ENCODE peak calls at places on chromosome 11, in five cellular contexts. B, P, A, C and O are unnamed samples.
A peak's percentile ranks its signal among the peaks of the same experiment; 100 is the strongest.

GRCh38 chr11:17386331-17387084 is 2.0 kb downstream of the KCNJ11 start:
- DNase-seq in B (peak; percentile 34), P (peak; percentile 73), A (no peak), C (peak; percentile 38), O (peak; percentile 70)

GRCh38 chr11:119144825-119145476 is 3.9 kb upstream of the ABCG4 start:
- DNase-seq in B (peak; percentile 68), P (peak; percentile 83), A (no peak), C (peak; percentile 51), O (peak; percentile 60)

GRCh38 chr11:94557391-94557790 is 9.8 kb upstream of the PIWIL4 start:
- DNase-seq in B (peak; percentile 58), P (no peak), A (no peak), C (no peak), O (no peak)

GRCh38 chr11:111775024-111775710 is 9.0 kb upstream of the PPP2R1B start:
- DNase-seq in B (peak; percentile 50), P (no peak), A (no peak), C (no peak), O (no peak)

GRCh38 chr11:8671242-8671641 is 11.2 kb downstream of the TRIM66 start:
- DNase-seq in B (peak; percentile 97), P (no peak), A (peak; percentile 90), C (no peak), O (no peak)

GRCh38 chr11:1546536-1547466 is 25.3 kb downstream of the DUSP8 start:
- DNase-seq in B (peak; percentile 21), P (peak; percentile 46), A (no peak), C (no peak), O (peak; percentile 60)

GRCh38 chr11:120079750-120080610 is 57.9 kb downstream of the TRIM29 start:
- DNase-seq in B (no peak), P (peak; percentile 32), A (no peak), C (no peak), O (peak; percentile 50)

GRCh38 chr11:131203041-131203440 is 167.4 kb upstream of the NTM start:
- DNase-seq in B (no peak), P (no peak), A (no peak), C (no peak), O (no peak)

GRCh38 chr11:101030692-101031091 is 98.9 kb downstream of the PGR start:
- DNase-seq in B (no peak), P (no peak), A (no peak), C (no peak), O (no peak)

GRCh38 chr11:2790581-2790925 is 90.8 kb upstream of the KCNQ1OT1 start:
- DNase-seq in B (no peak), P (no peak), A (no peak), C (no peak), O (no peak)

GRCh38 chr11:46369458-46370152 is 11.9 kb upstream of the MDK start:
- DNase-seq in B (peak; percentile 77), P (peak; percentile 73), A (no peak), C (peak; percentile 55), O (peak; percentile 75)

GRCh38 chr11:36265793-36266628 is 23.2 kb downstream of the COMMD9 start:
- DNase-seq in B (peak; percentile 42), P (peak; percentile 56), A (no peak), C (no peak), O (peak; percentile 66)

GRCh38 chr11:123729602-123730001 is 11.9 kb downstream of the ZNF202 start:
- DNase-seq in B (peak; percentile 59), P (no peak), A (no peak), C (no peak), O (no peak)

GRCh38 chr11:19018901-19019300 is 41.6 kb downstream of the MRGPRX2 start:
- DNase-seq in B (no peak), P (no peak), A (no peak), C (no peak), O (no peak)

GRCh38 chr11:19013181-19013857 is 47.2 kb downstream of the MRGPRX2 start:
- DNase-seq in B (no peak), P (peak; percentile 14), A (no peak), C (no peak), O (peak; percentile 8)
- TF ChIP-seq CTCF in B (no peak), P (peak; percentile 52), A (no peak), C (no peak), O (no peak)

GRCh38 chr11:65530157-65530496 is 5.2 kb downstream of the SCYL1 start:
- DNase-seq in B (no peak), P (peak; percentile 40), A (no peak), C (no peak), O (peak; percentile 66)
- TF ChIP-seq CTCF in B (peak; percentile 22), P (peak; percentile 39), A (peak; percentile 27), C (peak; percentile 13), O (peak; percentile 24)

DNA sequence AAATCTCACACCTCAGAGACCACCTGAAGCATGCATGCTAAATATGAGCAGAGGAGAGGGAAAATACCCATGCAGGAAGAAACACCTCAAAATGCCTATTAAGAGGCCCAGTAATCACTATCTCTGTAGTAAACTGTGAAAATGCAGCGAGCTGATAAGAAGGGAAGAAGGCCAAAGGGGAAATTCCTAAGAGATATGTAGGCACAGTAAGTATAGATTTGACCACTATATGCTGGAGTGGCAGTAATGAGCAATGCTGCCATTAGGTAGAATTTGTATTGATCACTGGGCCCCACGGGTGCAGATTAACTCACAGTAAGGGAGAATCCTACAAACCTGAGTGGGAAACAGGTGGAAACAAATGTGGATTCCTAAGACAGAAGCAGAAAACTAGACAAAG is 1813.1 kb upstream of the RAG2 start:
- DNase-seq in B (no peak), P (peak; percentile 2), A (no peak), C (no peak), O (no peak)
- TF ChIP-seq CTCF in B (no peak), P (peak; percentile 30), A (no peak), C (no peak), O (no peak)

GRCh38 chr11:122189259-122189658 is 73.2 kb upstream of the BLID start:
- DNase-seq in B (peak; percentile 98), P (no peak), A (peak; percentile 95), C (no peak), O (no peak)
- TF ChIP-seq CTCF in B (no peak), P (no peak), A (no peak), C (no peak), O (no peak)

GRCh38 chr11:134388590-134388989 is 23.5 kb downstream of the B3GAT1 start:
- DNase-seq in B (no peak), P (no peak), A (no peak), C (no peak), O (no peak)
- TF ChIP-seq CTCF in B (no peak), P (no peak), A (no peak), C (no peak), O (no peak)